ENCODE peak calls at places on chromosomes 6 and 20, in eight cellular contexts. C, L, J, A, O, K, I and Z are unnamed samples.

GRCh38 chr6:90928051-90928450 is 341.2 kb upstream of the MAP3K7 start:
- DNase-seq in C (no peak), L (no peak), J (no peak), A (no peak), O (no peak), K (no peak), I (no peak), Z (no peak)

GRCh38 chr6:142355481-142356174 is 53.8 kb downstream of the ADGRG6 start:
- DNase-seq in C (no peak), L (no peak), J (no peak), A (no peak), O (no peak), K (no peak), I (no peak), Z (no peak)

GRCh38 chr20:14441201-14441600 is 103.8 kb upstream of the FLRT3 start:
- DNase-seq in C (no peak), L (no peak), J (no peak), A (no peak), O (no peak), K (no peak), I (no peak), Z (no peak)

GRCh38 chr20:50558483-50558925 is 48.3 kb downstream of the PTPN1 start:
- DNase-seq in C (no peak), L (no peak), J (no peak), A (no peak), O (no peak), K (no peak), I (no peak), Z (no peak)

GRCh38 chr6:162543221-162543620 is 184.3 kb downstream of the PRKN start:
- DNase-seq in C (no peak), L (no peak), J (no peak), A (no peak), O (no peak), K (no peak), I (no peak), Z (no peak)

GRCh38 chr20:63574829-63575720 is 1.0 kb upstream of the HELZ2 start:
- DNase-seq in C (no peak), L (no peak), J (no peak), A (no peak), O (peak; percentile 55), K (no peak), I (no peak), Z (no peak)

GRCh38 chr6:76708641-76709331 is 636.3 kb upstream of the IMPG1 start:
- DNase-seq in C (no peak), L (no peak), J (no peak), A (no peak), O (no peak), K (no peak), I (no peak), Z (no peak)

GRCh38 chr6:136067731-136068341 is 182.3 kb downstream of the MTFR2 start:
- DNase-seq in C (no peak), L (no peak), J (no peak), A (peak; percentile 59), O (no peak), K (peak; percentile 74), I (no peak), Z (no peak)

GRCh38 chr6:133555726-133556125 is 314.6 kb downstream of the EYA4 start:
- DNase-seq in C (no peak), L (no peak), J (no peak), A (no peak), O (no peak), K (no peak), I (no peak), Z (peak; percentile 22)

GRCh38 chr20:63868264-63868663 is 3.2 kb downstream of the TPD52L2 start:
- DNase-seq in C (no peak), L (no peak), J (no peak), A (no peak), O (no peak), K (no peak), I (no peak), Z (no peak)

GRCh38 chr6:159360306-159360705 is 191.1 kb downstream of the FNDC1 start:
- DNase-seq in C (no peak), L (no peak), J (no peak), A (no peak), O (no peak), K (no peak), I (no peak), Z (no peak)

GRCh38 chr6:159353193-159353592 is 184.0 kb downstream of the FNDC1 start:
- DNase-seq in C (no peak), L (no peak), J (no peak), A (no peak), O (no peak), K (no peak), I (no peak), Z (no peak)

GRCh38 chr6:159351707-159352106 is 182.5 kb downstream of the FNDC1 start:
- DNase-seq in C (no peak), L (no peak), J (no peak), A (no peak), O (no peak), K (no peak), I (no peak), Z (no peak)

GRCh38 chr6:159359581-159360264 is 190.5 kb downstream of the FNDC1 start:
- DNase-seq in C (no peak), L (no peak), J (no peak), A (no peak), O (no peak), K (no peak), I (no peak), Z (no peak)

DNA sequence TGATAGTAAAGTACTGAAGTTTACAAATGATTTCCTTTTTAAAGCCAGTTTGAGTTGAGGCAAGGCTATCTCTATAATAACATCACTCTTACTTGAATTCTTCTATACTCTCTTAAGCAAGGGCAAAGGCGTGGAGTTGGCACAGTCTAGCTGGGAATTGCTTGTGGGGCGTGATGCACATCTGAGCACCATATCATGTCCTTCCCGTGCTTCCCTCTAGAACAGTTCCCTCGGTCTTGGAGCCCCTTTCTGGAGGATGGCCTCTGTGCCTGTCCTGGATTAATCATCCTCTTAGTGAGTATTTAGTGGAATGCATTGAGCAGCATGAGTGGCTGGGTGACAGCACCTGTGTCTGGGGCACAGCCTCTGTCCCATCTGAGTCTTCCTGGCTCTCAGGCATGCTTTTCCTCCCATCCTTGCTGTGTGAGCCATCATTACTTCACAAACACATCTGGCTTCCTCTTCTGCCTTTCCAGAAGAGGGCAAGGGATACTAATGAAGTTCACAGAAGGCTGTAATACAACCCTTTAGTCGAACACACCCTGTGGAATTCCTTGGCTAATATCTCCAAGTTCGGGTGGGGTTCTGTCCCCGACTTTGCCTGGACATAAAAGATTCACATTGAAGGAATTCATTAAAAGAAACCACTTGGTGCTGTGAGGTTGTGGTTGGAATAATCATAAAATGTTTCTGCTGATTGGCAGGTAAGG is 188.2 kb downstream of the FNDC1 start:
- DNase-seq in C (no peak), L (no peak), J (no peak), A (no peak), O (no peak), K (no peak), I (no peak), Z (no peak)
- H3K9me3 ChIP-seq in C (no peaks in the 10 kb centered on the region), L (no peaks in the 10 kb centered on the region), J (no peaks in the 10 kb centered on the region), A (no peaks in the 10 kb centered on the region), O (no peaks in the 10 kb centered on the region), K (no peaks in the 10 kb centered on the region), I (no peaks in the 10 kb centered on the region), Z (no peaks in the 10 kb centered on the region)

GRCh38 chr6:80543151-80543550 is 436.7 kb downstream of the BCKDHB start:
- DNase-seq in C (no peak), L (no peak), J (no peak), A (no peak), O (no peak), K (no peak), I (no peak), Z (no peak)

GRCh38 chr6:80541886-80542285 is 435.4 kb downstream of the BCKDHB start:
- DNase-seq in C (no peak), L (no peak), J (no peak), A (no peak), O (no peak), K (no peak), I (no peak), Z (no peak)

GRCh38 chr6:80543598-80544181 is 437.2 kb downstream of the BCKDHB start:
- DNase-seq in C (no peak), L (no peak), J (no peak), A (no peak), O (no peak), K (no peak), I (no peak), Z (no peak)

GRCh38 chr6:80541186-80541585 is 434.7 kb downstream of the BCKDHB start:
- DNase-seq in C (no peak), L (no peak), J (no peak), A (no peak), O (no peak), K (no peak), I (no peak), Z (no peak)

DNA sequence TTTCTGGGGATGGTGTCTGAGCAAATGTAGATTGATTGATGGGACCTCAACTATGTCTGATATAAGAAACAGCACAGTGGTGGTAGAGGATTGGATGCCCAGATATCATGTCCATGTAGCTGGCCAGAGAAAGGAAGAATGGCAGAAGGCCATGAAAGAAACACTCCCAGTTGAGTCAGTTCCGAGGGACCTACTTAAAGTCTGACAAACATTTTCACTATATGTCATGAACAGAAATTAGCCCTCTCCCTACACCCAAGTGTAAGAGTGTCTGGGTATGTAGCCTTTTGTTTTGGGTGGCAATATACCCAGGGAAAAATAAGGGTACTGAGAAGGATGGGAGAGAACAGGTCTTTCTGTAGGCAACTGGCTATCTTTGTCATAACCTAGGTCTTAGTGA is 434.2 kb downstream of the BCKDHB start:
- DNase-seq in C (no peak), L (no peak), J (no peak), A (no peak), O (no peak), K (no peak), I (no peak), Z (no peak)
- H3K4me1 ChIP-seq in C (no peaks in the 10 kb centered on the region), L (no peaks in the 10 kb centered on the region), J (no peaks in the 10 kb centered on the region), A (no peaks in the 10 kb centered on the region), O (no peaks in the 10 kb centered on the region), K (no peaks in the 10 kb centered on the region), I (no peaks in the 10 kb centered on the region), Z (no peaks in the 10 kb centered on the region)

GRCh38 chr20:12955611-12956010 is 53.2 kb upstream of the SPTLC3 start:
- DNase-seq in C (no peak), L (no peak), J (no peak), A (no peak), O (no peak), K (no peak), I (no peak), Z (no peak)
- H3K9me3 ChIP-seq in C (no peaks in the 10 kb centered on the region), L (no peaks in the 10 kb centered on the region), J (no peaks in the 10 kb centered on the region), A (no peaks in the 10 kb centered on the region), O (no peaks in the 10 kb centered on the region), K (no peaks in the 10 kb centered on the region), I (no peaks in the 10 kb centered on the region), Z (no peaks in the 10 kb centered on the region)

GRCh38 chr6:166563805-166564204 is 22.7 kb downstream of the RAMACL start:
- DNase-seq in C (no peak), L (no peak), J (no peak), A (no peak), O (no peak), K (no peak), I (no peak), Z (no peak)

GRCh38 chr6:166567107-166567506 is 19.4 kb downstream of the RAMACL start:
- DNase-seq in C (no peak), L (no peak), J (no peak), A (peak; percentile 12), O (no peak), K (no peak), I (peak; percentile 81), Z (no peak)

GRCh38 chr6:166565084-166565651 is 21.3 kb downstream of the RAMACL start:
- DNase-seq in C (no peak), L (no peak), J (no peak), A (no peak), O (no peak), K (no peak), I (no peak), Z (no peak)

GRCh38 chr6:166567813-166568212 is 18.7 kb downstream of the RAMACL start:
- DNase-seq in C (no peak), L (no peak), J (no peak), A (no peak), O (no peak), K (no peak), I (no peak), Z (no peak)

GRCh38 chr6:166566026-166567011 is 20.2 kb downstream of the RAMACL start:
- DNase-seq in C (no peak), L (no peak), J (no peak), A (no peak), O (no peak), K (no peak), I (no peak), Z (no peak)
- H3K4me1 ChIP-seq in C (no peaks in the 10 kb centered on the region), L (no peaks in the 10 kb centered on the region), J (no peaks in the 10 kb centered on the region), A (no peaks in the 10 kb centered on the region), O (no peaks in the 10 kb centered on the region), K (peaks cover 3% of the 10 kb centered on the region), I (peaks cover 10% of the 10 kb centered on the region), Z (no peaks in the 10 kb centered on the region)